ENCODE peak calls at places on chromosomes 3 and 15, in five cellular contexts. X is iPS-NIHi11, P is NCI-H1417, D is DMS153, V is ACHN. H is an unnamed sample.

GRCh38 chr3:136535906-136536305 is 216.3 kb downstream of the STAG1 start:
- DNase-seq in X (no peak), D (no peak), P (no peak), V (no peak), H (no peak)

GRCh38 chr3:37290551-37290950 is 116.2 kb upstream of the LRRFIP2 start:
- DNase-seq in V (peak), D (no peak), X (no peak), P (no peak), H (peak)

GRCh38 chr3:154304936-154305335 is 19.4 kb downstream of the DHX36 start:
- DNase-seq in V (no peak), P (no peak), D (no peak), X (no peak), H (no peak)

GRCh38 chr15:66145242-66146182 is 108.0 kb downstream of the MEGF11 start:
- DNase-seq in V (no peak), X (no peak), P (peak), D (peak), H (no peak)

GRCh38 chr3:58536501-58537411 is at the start of gene ACOX2:
- DNase-seq in V (no peak), D (no peak), P (no peak), X (no peak), H (peak)

GRCh38 chr3:145698252-145698651 is 462.7 kb downstream of the PLOD2 start:
- DNase-seq in X (no peak), D (no peak), V (no peak), P (no peak), H (no peak)

GRCh38 chr3:101879623-101880284 is 30.4 kb downstream of the NFKBIZ start:
- DNase-seq in D (no peak), V (no peak), X (no peak), P (no peak), H (no peak)

GRCh38 chr3:16595778-16596177 is 9.4 kb downstream of the DAZL start:
- DNase-seq in X (no peak), D (no peak), P (no peak), V (no peak), H (no peak)

GRCh38 chr3:50385741-50386140 is 26.4 kb upstream of the TMEM115 start:
- DNase-seq in V (no peak), D (no peak), X (no peak), P (no peak), H (no peak)

GRCh38 chr3:159260049-159260662 is 458.3 kb downstream of the MFSD1 start:
- DNase-seq in D (no peak), V (peak), X (peak), P (peak), H (peak)

GRCh38 chr15:90595760-90596155 is 66.0 kb downstream of the CRTC3 start:
- DNase-seq in X (no peak), P (no peak), V (no peak), D (no peak), H (no peak)

GRCh38 chr15:34360298-34360697 is 6.7 kb downstream of the LPCAT4 start:
- DNase-seq in V (peak), P (no peak), D (no peak), X (peak), H (no peak)

GRCh38 chr3:77320514-77320913 is 280.6 kb downstream of the ROBO2 start:
- DNase-seq in V (peak), D (no peak), X (no peak), P (no peak), H (no peak)

GRCh38 chr3:71206305-71206704 is 377.2 kb downstream of the FOXP1 start:
- DNase-seq in V (no peak), P (no peak), X (no peak), D (no peak), H (no peak)

GRCh38 chr15:38625886-38626285 is 61.3 kb upstream of the RASGRP1 start:
- DNase-seq in P (no peak), D (no peak), V (no peak), X (no peak), H (no peak)

GRCh38 chr3:33758874-33759273 is 39.6 kb upstream of the PDCD6IP start:
- DNase-seq in V (peak), X (no peak), P (no peak), D (no peak), H (no peak)

GRCh38 chr3:170038434-170039110 is 777 bp downstream of the GPR160 start:
- DNase-seq in X (peak), V (no peak), P (peak), D (no peak), H (no peak)

GRCh38 chr3:176971613-176972174 is 225.6 kb downstream of the TBL1XR1 start:
- DNase-seq in X (no peak), D (no peak), P (no peak), V (no peak), H (no peak)

GRCh38 chr15:79595995-79596622 is 164.0 kb downstream of the MINAR1 start:
- DNase-seq in D (peak), P (peak), V (peak), X (peak), H (peak)

GRCh38 chr3:113847664-113848461 is 9.3 kb downstream of the GRAMD1C start:
- DNase-seq in V (no peak), P (no peak), D (no peak), X (peak), H (no peak)

GRCh38 chr3:124780767-124781485 is 50.7 kb downstream of the UMPS start:
- DNase-seq in V (no peak), X (peak), D (peak), P (no peak), H (peak)

GRCh38 chr15:70354260-70354894 is 256.7 kb upstream of the TLE3 start:
- DNase-seq in P (no peak), D (no peak), V (no peak), X (no peak), H (no peak)

GRCh38 chr3:69085543-69086132 is 901 bp downstream of the ARL6IP5 start:
- DNase-seq in D (no peak), P (peak), V (peak), X (no peak), H (no peak)

GRCh38 chr15:100264994-100265640 is 76.7 kb downstream of the ADAMTS17 start:
- DNase-seq in P (no peak), V (no peak), X (no peak), D (no peak), H (no peak)

GRCh38 chr3:105843895-105844500 is 24.8 kb downstream of the CBLB start:
- DNase-seq in P (no peak), V (no peak), D (no peak), X (no peak), H (no peak)

GRCh38 chr3:42042747-42043115 is 48.4 kb upstream of the TRAK1 start:
- DNase-seq in D (no peak), P (no peak), X (no peak), V (no peak), H (no peak)

GRCh38 chr3:47746264-47746663 is 35.4 kb downstream of the SMARCC1 start:
- DNase-seq in X (no peak), V (no peak), D (no peak), P (no peak), H (no peak)

GRCh38 chr15:32833323-32833944 is 115.6 kb downstream of the GREM1 start:
- DNase-seq in X (no peak), D (no peak), V (no peak), P (no peak), H (no peak)

GRCh38 chr15:87213646-87214045 is 1042.9 kb downstream of the NTRK3 start:
- DNase-seq in V (no peak), X (no peak), D (no peak), P (no peak), H (no peak)

GRCh38 chr15:71634820-71635219 is 175.5 kb upstream of the NR2E3 start:
- DNase-seq in V (no peak), D (peak), P (peak), X (peak), H (no peak)

GRCh38 chr15:66748320-66748779 is 46.3 kb downstream of the SMAD6 start:
- DNase-seq in D (no peak), P (no peak), V (peak), X (no peak), H (no peak)

GRCh38 chr3:124986153-124987143 is 51.9 kb upstream of the MUC13 start:
- DNase-seq in D (no peak), V (peak), P (no peak), X (peak), H (peak)

GRCh38 chr3:37864904-37865303 is 3.2 kb downstream of the CTDSPL start:
- DNase-seq in P (no peak), D (no peak), V (no peak), X (no peak), H (no peak)

H was measured in NCI-H226.